ENCODE peak calls at places on chromosomes 3 and 15, in six cellular contexts. A is GM23338, L is IMR-90, M is endothelial cell of umbilical vein, Z is cardiac muscle cell, Y is colonic mucosa. I is an unnamed sample.

GRCh38 chr3:100581650-100582049 is 27.8 kb upstream of the ADGRG7 start:
- DNase-seq in M (no peak), A (no peak), Y (no peak), Z (no peak), L (peak), I (no peak)

GRCh38 chr15:90059208-90059985 is 42.9 kb downstream of the IDH2 start:
- DNase-seq in Z (no peak), Y (peak), L (no peak), A (peak), M (no peak), I (peak)

GRCh38 chr15:29556385-29556784 is 265.9 kb downstream of the TJP1 start:
- DNase-seq in L (no peak), A (no peak), M (no peak), Z (no peak), Y (no peak), I (no peak)

GRCh38 chr3:71478568-71478967 is 105.0 kb downstream of the FOXP1 start:
- DNase-seq in Z (no peak), A (no peak), Y (no peak), M (no peak), L (peak), I (no peak)

GRCh38 chr3:101533603-101533968 is 20.6 kb upstream of the SENP7 start:
- DNase-seq in A (no peak), Y (no peak), Z (no peak), M (no peak), L (no peak), I (no peak)

GRCh38 chr15:58923696-58924300 is 9.7 kb downstream of the SLTM start:
- DNase-seq in Z (no peak), Y (no peak), M (no peak), A (no peak), L (no peak), I (no peak)

GRCh38 chr3:163384383-163384782 is 1693.9 kb downstream of the SI start:
- DNase-seq in A (no peak), M (no peak), Z (no peak), Y (no peak), L (no peak), I (no peak)

GRCh38 chr3:27686642-27687041 is 35.5 kb downstream of the EOMES start:
- DNase-seq in Z (no peak), M (no peak), L (peak), A (no peak), Y (no peak), I (no peak)

GRCh38 chr3:45819543-45819942 is 22.4 kb downstream of the LZTFL1 start:
- DNase-seq in Z (no peak), M (no peak), Y (no peak), A (no peak), L (peak), I (no peak)
- TF ChIP-seq CTCF in Z (no peak), M (no peak), Y (no peak), A (no peak), L (no peak), I (no peak)

DNA sequence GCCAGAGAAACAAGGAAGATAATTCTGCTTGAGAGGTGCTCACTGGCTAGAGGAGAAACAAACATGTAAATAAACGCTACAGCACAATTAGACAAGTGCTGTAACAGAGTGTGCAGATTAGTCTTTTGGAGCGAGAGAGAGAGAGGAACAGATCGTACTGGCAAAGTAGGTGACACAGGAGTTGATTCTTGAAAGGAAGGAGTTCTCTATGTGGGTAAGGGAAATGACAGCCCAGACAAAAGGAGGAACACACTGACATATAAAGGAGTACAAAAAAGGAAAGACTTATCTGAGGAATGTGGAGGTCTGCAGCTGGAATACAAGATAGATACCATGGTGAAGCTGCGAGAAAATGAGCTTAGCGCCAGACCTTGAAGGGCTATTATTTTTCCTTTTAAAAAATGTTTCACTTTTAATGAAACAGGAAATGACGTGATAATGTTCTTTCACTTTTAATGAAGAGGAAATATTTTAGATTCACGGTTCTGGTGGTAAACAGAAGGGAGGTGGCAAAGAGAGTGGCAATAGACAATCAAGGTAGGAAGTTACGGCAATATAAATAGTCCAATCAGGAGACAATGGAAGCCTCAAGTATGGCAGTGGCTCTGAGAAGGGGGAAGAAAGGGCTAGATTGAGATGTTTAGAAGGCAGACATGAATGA is 202.9 kb downstream of the VPS13C start:
- DNase-seq in M (peak), A (no peak), Y (no peak), Z (no peak), L (no peak), I (no peak)
- H3K4me3 ChIP-seq in M (no peak), A (no peak), Y (no peak), Z (no peak), L (no peak), I (no peak)

GRCh38 chr3:25843332-25843731 is 53.4 kb downstream of the OXSM start:
- DNase-seq in Y (no peak), A (no peak), L (peak), Z (no peak), M (no peak), I (no peak)
- TF ChIP-seq CTCF in Y (no peak), A (peak), L (peak), Z (no peak), M (no peak), I (no peak)

GRCh38 chr3:142910280-142910679 is 21.4 kb upstream of the PCOLCE2 start:
- DNase-seq in L (no peak), A (no peak), Z (no peak), Y (no peak), M (no peak), I (no peak)

GRCh38 chr3:142913432-142913831 is 24.5 kb upstream of the PCOLCE2 start:
- DNase-seq in Z (no peak), M (no peak), A (no peak), L (no peak), Y (no peak), I (no peak)

GRCh38 chr3:142912440-142913172 is 23.7 kb upstream of the PCOLCE2 start:
- DNase-seq in M (no peak), A (no peak), L (no peak), Y (no peak), Z (no peak), I (no peak)

GRCh38 chr3:142907996-142908395 is 19.1 kb upstream of the PCOLCE2 start:
- DNase-seq in M (no peak), L (no peak), A (no peak), Y (no peak), Z (no peak), I (no peak)

GRCh38 chr3:142909282-142909681 is 20.4 kb upstream of the PCOLCE2 start:
- DNase-seq in A (no peak), L (no peak), Z (no peak), M (no peak), Y (no peak), I (no peak)
- H3K4me3 ChIP-seq in A (no peak), L (no peak), Z (no peak), M (no peak), Y (no peak), I (no peak)

GRCh38 chr3:164537485-164537884 is 540.8 kb downstream of the SI start:
- DNase-seq in Z (no peak), M (no peak), Y (no peak), A (no peak), L (no peak), I (no peak)
- TF ChIP-seq CTCF in Z (no peak), M (no peak), Y (no peak), A (no peak), L (no peak), I (no peak)

GRCh38 chr15:20340931-20341661 is 200.5 kb downstream of the GOLGA6L6 start:
- DNase-seq in A (no peak), M (peak), Y (no peak), L (no peak), Z (peak), I (peak)

GRCh38 chr15:20340331-20340811 is 201.2 kb downstream of the GOLGA6L6 start:
- DNase-seq in Y (no peak), M (peak), A (no peak), Z (peak), L (peak), I (peak)

GRCh38 chr15:20344601-20345400 is 196.8 kb downstream of the GOLGA6L6 start:
- DNase-seq in M (no peak), A (no peak), L (no peak), Z (no peak), Y (no peak), I (peak)

GRCh38 chr15:20345401-20345958 is 196.1 kb downstream of the GOLGA6L6 start:
- DNase-seq in M (no peak), Y (no peak), Z (no peak), A (no peak), L (no peak), I (peak)

GRCh38 chr15:20341901-20342605 is 199.5 kb downstream of the GOLGA6L6 start:
- DNase-seq in M (peak), Z (peak), L (no peak), Y (no peak), A (no peak), I (peak)
- H3K4me3 ChIP-seq in M (no peak), Z (no peak), L (no peak), Y (no peak), A (no peak), I (no peak)

GRCh38 chr3:161104561-161105551 is at the start of gene B3GALNT1:
- DNase-seq in A (peak), L (peak), Z (peak), M (peak), Y (peak), I (peak)
- TF ChIP-seq CTCF in A (no peak), L (no peak), Z (no peak), M (peak), Y (no peak), I (no peak)

GRCh38 chr3:189646902-189647542 is 15.8 kb downstream of the TP63 start:
- DNase-seq in A (no peak), M (no peak), Y (no peak), L (no peak), Z (no peak), I (no peak)

GRCh38 chr3:189655617-189656016 is 24.4 kb downstream of the TP63 start:
- DNase-seq in M (no peak), A (no peak), L (no peak), Z (no peak), Y (no peak), I (no peak)

GRCh38 chr3:189652042-189652441 is 20.9 kb downstream of the TP63 start:
- DNase-seq in Z (peak), M (peak), A (peak), L (peak), Y (peak), I (no peak)
- H3K4me3 ChIP-seq in Z (no peak), M (no peak), A (no peak), L (no peak), Y (no peak), I (no peak)

GRCh38 chr15:64426845-64427465 is 33.4 kb upstream of the ZNF609 start:
- DNase-seq in Z (peak), A (peak), Y (no peak), L (peak), M (peak), I (no peak)
- TF ChIP-seq CTCF in Z (peak), A (peak), Y (no peak), L (peak), M (no peak), I (peak)

GRCh38 chr15:101497484-101498034 is 8.1 kb upstream of the PCSK6 start:
- DNase-seq in Z (peak), L (no peak), Y (peak), A (no peak), M (no peak), I (no peak)

GRCh38 chr15:101495334-101496197 is 6.1 kb upstream of the PCSK6 start:
- DNase-seq in A (no peak), Y (no peak), L (no peak), M (no peak), Z (no peak), I (no peak)

GRCh38 chr15:101497017-101497416 is 7.5 kb upstream of the PCSK6 start:
- DNase-seq in M (no peak), L (no peak), A (no peak), Y (no peak), Z (no peak), I (no peak)

GRCh38 chr15:101498076-101498730 is 8.7 kb upstream of the PCSK6 start:
- DNase-seq in A (no peak), Y (no peak), Z (no peak), M (no peak), L (no peak), I (no peak)

DNA sequence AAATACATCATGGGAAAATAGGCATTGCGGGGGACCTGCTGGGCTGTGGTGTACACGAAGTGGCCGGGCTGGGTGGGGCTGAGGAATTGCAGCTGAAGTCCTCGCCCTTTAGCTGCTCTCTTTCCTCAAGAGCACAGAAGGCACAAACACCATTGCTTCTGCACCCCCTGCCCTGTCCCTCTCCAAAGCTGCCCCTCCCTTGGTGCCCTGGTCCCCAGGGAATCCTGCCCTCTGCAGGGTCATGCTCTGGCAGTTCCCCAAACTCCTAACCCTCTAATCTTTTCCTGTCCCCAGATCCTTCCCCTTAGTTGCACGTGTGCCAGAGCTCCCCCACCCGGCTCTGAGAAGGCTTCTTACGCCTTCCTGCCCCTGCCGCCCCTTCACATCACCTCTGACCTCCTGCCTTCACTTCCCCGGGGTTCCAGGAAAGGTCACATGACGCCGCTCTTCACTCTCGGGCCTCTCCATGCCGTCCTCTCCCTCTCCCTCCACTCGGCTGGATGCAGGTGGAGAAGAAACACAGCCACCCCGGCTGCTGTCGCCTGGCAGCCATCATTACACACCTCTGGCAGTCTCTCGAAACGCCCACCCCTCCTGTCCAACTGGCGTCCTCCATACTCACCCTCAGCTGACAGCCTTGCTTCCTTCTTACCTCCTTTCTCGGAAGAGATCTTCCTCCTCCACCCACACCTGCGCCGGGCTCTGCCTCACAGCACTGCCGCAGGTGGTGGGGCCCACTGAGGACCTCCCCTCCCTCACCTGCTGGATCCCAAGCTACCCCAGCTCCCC is 6.9 kb upstream of the PCSK6 start:
- DNase-seq in L (no peak), A (no peak), Z (peak), M (no peak), Y (peak), I (no peak)
- H3K4me3 ChIP-seq in L (no peak), A (no peak), Z (no peak), M (no peak), Y (peak), I (no peak)

I was measured in lung.